ENCODE peak calls at places on chromosomes 16 and 17, in five cellular contexts. O, C, V, I and W are unnamed samples.

GRCh38 chr17:47224971-47225370 is 15.8 kb downstream of the MYL4 start:
- DNase-seq in C (no peak), I (no peak), O (no peak), V (no peak), W (no peak)

GRCh38 chr16:13835357-13835756 is 84.6 kb upstream of the ERCC4 start:
- DNase-seq in I (no peak), O (no peak), V (no peak), C (no peak), W (no peak)

GRCh38 chr16:88064889-88065746 is 113.9 kb downstream of the BANP start:
- DNase-seq in C (no peak), O (no peak), I (no peak), V (no peak), W (no peak)

GRCh38 chr17:31269597-31269996 is 27.4 kb downstream of the OMG start:
- DNase-seq in O (peak; percentile 34), V (peak; percentile 50), C (peak; percentile 97), I (peak; percentile 65), W (peak; percentile 96)

GRCh38 chr17:78933025-78933958 is 8.1 kb upstream of the TIMP2 start:
- DNase-seq in C (peak; percentile 99), O (no peak), V (peak; percentile 93), I (peak; percentile 35), W (peak; percentile 61)

GRCh38 chr16:66641387-66641786 is 36.9 kb downstream of the CMTM3 start:
- DNase-seq in I (no peak), O (no peak), C (no peak), V (no peak), W (no peak)

GRCh38 chr17:34503804-34504203 is 75.6 kb upstream of the TMEM132E start:
- DNase-seq in O (no peak), I (no peak), C (no peak), V (peak; percentile 25), W (no peak)

GRCh38 chr17:9472541-9472940 is 103.1 kb downstream of the STX8 start:
- DNase-seq in V (peak; percentile 63), C (peak; percentile 55), I (no peak), O (no peak), W (no peak)

GRCh38 chr16:117381-118365 is 20.8 kb downstream of the NPRL3 start:
- DNase-seq in O (peak; percentile 58), C (peak; percentile 20), I (peak; percentile 81), V (peak; percentile 72), W (peak; percentile 74)

GRCh38 chr16:58507963-58508670 is 7.2 kb upstream of the SETD6 start:
- DNase-seq in I (no peak), O (no peak), C (no peak), V (no peak), W (no peak)

GRCh38 chr17:19384723-19385391 is 2.1 kb downstream of the MFAP4 start:
- DNase-seq in O (no peak), I (no peak), V (no peak), C (peak; percentile 91), W (peak; percentile 53)

GRCh38 chr17:44959821-44960523 is 8.1 kb downstream of the C1QL1 start:
- DNase-seq in V (no peak), I (peak; percentile 58), O (no peak), C (no peak), W (no peak)

GRCh38 chr17:28645576-28645939 is 600 bp upstream of the BLTP2 start:
- DNase-seq in I (no peak), V (peak; percentile 31), O (no peak), C (no peak), W (no peak)

GRCh38 chr16:84143784-84144199 is 1.2 kb downstream of the HSDL1 start:
- DNase-seq in C (no peak), I (no peak), V (no peak), O (no peak), W (peak; percentile 47)

GRCh38 chr16:84144301-84144858 is 597 bp downstream of the HSDL1 start:
- DNase-seq in V (peak; percentile 44), I (no peak), O (no peak), C (peak; percentile 5), W (peak; percentile 34)

GRCh38 chr16:84141143-84141670 is 3.8 kb downstream of the HSDL1 start:
- DNase-seq in C (no peak), O (no peak), I (no peak), V (peak; percentile 26), W (peak; percentile 77)

GRCh38 chr16:84143081-84143480 is 1.9 kb downstream of the HSDL1 start:
- DNase-seq in V (no peak), I (no peak), C (no peak), O (no peak), W (no peak)

DNA sequence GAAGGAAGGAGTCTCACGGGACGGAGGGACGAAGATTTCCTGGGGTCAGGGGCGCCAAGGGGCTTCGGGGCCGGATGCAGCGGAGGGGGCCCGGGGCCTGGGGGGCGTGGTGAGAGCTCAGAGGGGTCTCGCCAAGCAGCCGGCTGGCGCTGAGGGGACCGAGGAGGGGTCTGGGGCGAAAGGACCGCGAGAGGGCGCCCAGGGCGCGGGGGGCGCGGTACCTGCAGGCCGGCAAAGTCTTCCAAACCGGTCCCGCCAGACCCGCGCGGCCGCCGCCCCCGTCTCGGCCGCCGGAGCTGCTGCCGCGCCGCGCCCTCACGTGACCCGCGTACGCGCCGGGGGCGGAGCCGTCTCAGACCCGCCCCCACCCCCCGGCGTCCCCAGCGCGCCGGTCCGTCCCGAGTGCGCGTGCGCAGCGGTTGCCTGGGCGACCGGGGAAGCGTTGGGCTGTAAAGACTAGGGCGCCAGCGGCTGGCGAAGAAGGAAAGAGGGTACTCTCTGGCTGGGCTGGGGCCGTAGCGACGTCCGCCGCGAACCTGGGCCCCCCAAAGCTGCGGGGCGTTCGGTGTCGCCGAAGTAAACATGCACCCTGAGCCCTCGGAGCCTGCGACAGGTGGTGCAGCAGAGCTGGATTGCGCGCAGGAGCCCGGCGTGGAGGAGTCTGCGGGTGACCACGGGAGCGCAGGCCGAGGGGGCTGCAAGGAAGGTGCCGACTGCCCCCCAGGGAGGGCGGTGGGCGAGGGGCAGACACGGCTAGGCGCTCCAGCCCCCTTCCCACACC is at the start of the genes DNAAF1 and HSDL1:
- DNase-seq in C (peak; percentile 73), I (peak; percentile 89), V (peak; percentile 95), O (peak; percentile 67), W (peak; percentile 91)
- H2BK120ac ChIP-seq in C (no peak within 1 kb of the TSS), I (no peak within 1 kb of the TSS), V (no peak within 1 kb of the TSS), O (no peak within 1 kb of the TSS), W (no peak within 1 kb of the TSS)

GRCh38 chr17:64278614-64279013 is 15.6 kb upstream of the TEX2 start:
- DNase-seq in O (no peak), C (peak; percentile 71), I (no peak), V (no peak), W (peak; percentile 32)
- H2BK120ac ChIP-seq in O (no peak overlapping the region), C (no peak overlapping the region), I (no peak overlapping the region), V (no peak overlapping the region), W (no peak overlapping the region)

GRCh38 chr16:1427473-1428461 is 3.1 kb upstream of the PERCC1 start:
- DNase-seq in C (no peak), O (no peak), I (no peak), V (no peak), W (no peak)
- H2BK120ac ChIP-seq in C (no peak overlapping the region), O (no peak overlapping the region), I (no peak overlapping the region), V (no peak overlapping the region), W (no peak overlapping the region)

GRCh38 chr17:6894206-6894528 is 62.6 kb upstream of the TEKT1 start:
- DNase-seq in O (peak; percentile 34), I (peak; percentile 88), C (no peak), V (no peak), W (peak; percentile 75)
- H2BK120ac ChIP-seq in O (no peak overlapping the region), I (no peak overlapping the region), C (no peak overlapping the region), V (no peak overlapping the region), W (no peak overlapping the region)

GRCh38 chr17:48997103-48997826 is at the start of gene IGF2BP1:
- DNase-seq in C (peak; percentile 78), V (peak; percentile 60), O (peak; percentile 77), I (peak; percentile 86), W (peak; percentile 94)
- H2BK120ac ChIP-seq in C (peak within 1 kb of the TSS; percentile 88), V (peak within 1 kb of the TSS; percentile 99), O (peak within 1 kb of the TSS; percentile 89), I (no peak within 1 kb of the TSS), W (peak within 1 kb of the TSS; percentile 100)